ENCODE peak calls at places on chromosomes 13 and 19, in four cellular contexts. O is DND-41, Y is H1, K is mammary epithelial cell. T is an unnamed sample. For H3K36me3, the result is how much of the 10 kb centered on the place peaks cover.

GRCh38 chr13:20709782-20710181 is 6.3 kb downstream of the IL17D start:
- DNase-seq in O (no peak), K (no peak), Y (no peak), T (no peak)

GRCh38 chr13:43279696-43280095 is 256.3 kb downstream of the DNAJC15 start:
- DNase-seq in Y (no peak), K (no peak), O (no peak), T (no peak)

GRCh38 chr13:59360916-59361315 is 802.8 kb downstream of the DIAPH3 start:
- DNase-seq in Y (no peak), O (no peak), K (no peak), T (no peak)

GRCh38 chr19:16702123-16702522 is 17.5 kb upstream of the NWD1 start:
- DNase-seq in O (no peak), K (peak), Y (no peak), T (no peak)

GRCh38 chr13:80168089-80168850 is 172.7 kb downstream of the SPRY2 start:
- DNase-seq in K (peak), O (no peak), Y (no peak), T (no peak)

GRCh38 chr13:100526299-100527030 is 62.1 kb downstream of the GGACT start:
- DNase-seq in O (no peak), Y (no peak), K (no peak), T (peak)

GRCh38 chr19:10543420-10544241 is at the start of gene ATG4D:
- DNase-seq in O (peak), K (peak), Y (peak), T (peak)

GRCh38 chr13:62767473-62767872 is 1351.8 kb upstream of the PCDH20 start:
- DNase-seq in O (no peak), K (no peak), Y (no peak), T (no peak)

GRCh38 chr13:103067751-103068563 is 1.7 kb upstream of the SLC10A2 start:
- DNase-seq in Y (peak), K (peak), O (no peak), T (no peak)

GRCh38 chr13:32314968-32315254 is 252 bp downstream of the ZAR1L start:
- DNase-seq in O (peak), Y (no peak), K (peak), T (peak)

GRCh38 chr19:33400856-33401682 is 27.6 kb downstream of the CEBPG start:
- DNase-seq in K (no peak), Y (no peak), O (no peak), T (no peak)

GRCh38 chr19:55131421-55131820 is 14.0 kb upstream of the PPP1R12C start:
- DNase-seq in Y (no peak), O (no peak), K (no peak), T (no peak)

GRCh38 chr13:95100525-95101121 is 200.6 kb downstream of the ABCC4 start:
- DNase-seq in Y (no peak), K (peak), O (no peak), T (peak)

GRCh38 chr13:44007451-44007850 is 127.7 kb downstream of the LACC1 start:
- DNase-seq in Y (no peak), O (no peak), K (no peak), T (no peak)

GRCh38 chr19:34317311-34317927 is 47.6 kb upstream of the GPI start:
- DNase-seq in Y (no peak), O (no peak), K (peak), T (no peak)

DNA sequence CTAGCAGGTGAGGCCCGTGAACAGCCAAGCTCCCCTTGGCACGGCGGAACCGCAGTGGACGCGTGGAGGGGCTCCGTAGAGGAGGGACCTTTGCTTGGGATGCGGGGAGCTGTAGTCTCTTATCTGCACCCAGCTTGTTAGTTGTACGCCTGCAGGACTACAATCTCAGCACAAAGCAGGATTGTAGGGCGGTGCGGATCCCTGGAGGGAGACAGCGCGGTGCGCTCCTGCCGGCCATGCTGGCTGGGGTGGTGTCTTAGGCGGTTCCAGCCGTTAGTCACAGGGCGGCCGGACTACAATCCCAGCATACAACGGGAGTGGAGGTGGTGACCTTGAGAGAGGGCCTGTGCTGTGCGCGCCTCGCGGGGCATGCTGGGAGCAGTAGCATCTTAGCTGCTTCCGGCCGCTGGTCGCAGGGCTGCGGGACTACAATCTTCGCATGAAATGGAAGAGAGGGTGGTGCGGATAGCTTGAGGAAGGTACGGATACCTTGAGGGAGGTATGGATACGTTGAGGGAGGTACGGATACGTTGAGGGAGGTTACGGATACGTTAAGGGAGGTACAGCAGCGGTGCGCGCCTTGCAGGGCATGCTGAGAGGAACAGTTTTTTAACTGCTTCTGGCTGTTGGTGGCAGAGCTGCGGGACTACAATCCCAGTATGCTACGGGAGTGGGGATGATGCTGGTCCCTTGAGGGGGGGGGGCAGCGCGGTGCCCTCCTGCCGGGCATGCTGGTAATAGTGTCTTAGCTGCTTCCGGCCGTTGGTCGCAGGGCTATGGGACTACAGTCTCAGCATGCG is 1419.1 kb downstream of the UQCRFS1 start:
- DNase-seq in O (peak), K (peak), Y (peak), T (peak)
- H2AFZ ChIP-seq in O (peak), K (peak), Y (peak), T (peak)

GRCh38 chr19:2735374-2735773 is 4.4 kb downstream of the SLC39A3 start:
- DNase-seq in K (no peak), Y (no peak), O (no peak), T (no peak)

GRCh38 chr19:2734589-2735288 is 5.1 kb downstream of the SLC39A3 start:
- DNase-seq in O (no peak), Y (no peak), K (no peak), T (no peak)

GRCh38 chr19:2733930-2734588 is 5.8 kb downstream of the SLC39A3 start:
- DNase-seq in K (peak), O (no peak), Y (no peak), T (no peak)

GRCh38 chr19:2739602-2740313 is at the start of gene SLC39A3:
- DNase-seq in O (peak), Y (peak), K (peak), T (peak)

GRCh38 chr19:2736550-2737190 is 3.1 kb downstream of the SLC39A3 start:
- DNase-seq in K (no peak), O (no peak), Y (no peak), T (no peak)
- H3K36me3 ChIP-seq in K (under half), O (half or more), Y (under half), T (under half)

DNA sequence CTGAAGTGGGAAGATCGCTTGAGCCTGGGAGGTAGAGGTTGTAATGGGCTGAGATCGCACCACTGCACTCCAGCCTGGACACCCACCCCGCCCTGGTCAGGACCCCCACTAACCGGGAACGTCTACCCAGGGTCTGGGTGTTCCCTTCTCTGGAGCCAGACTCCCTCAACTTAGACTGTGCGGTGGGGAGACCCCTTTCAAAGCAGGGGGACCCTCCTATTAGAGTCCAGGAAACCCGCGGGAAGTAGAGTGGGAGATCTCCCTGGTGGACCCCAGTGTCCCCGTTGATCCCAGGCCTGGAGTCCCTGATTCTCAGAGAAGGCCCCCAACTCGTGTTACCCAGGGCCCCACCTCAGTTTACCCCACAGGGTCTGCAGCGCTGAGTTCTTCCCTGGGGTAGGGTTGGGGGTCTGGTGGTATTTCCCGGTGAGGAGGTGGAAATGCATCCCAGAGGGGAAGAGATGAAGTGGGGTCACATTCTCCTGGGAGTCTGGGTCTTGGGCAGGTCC is 6.1 kb upstream of the ARRDC2 start:
- DNase-seq in K (no peak), O (no peak), Y (no peak), T (no peak)
- H2AFZ ChIP-seq in K (peak), O (peak), Y (no peak), T (no peak)

GRCh38 chr19:18848860-18849661 is 17.3 kb downstream of the UPF1 start:
- DNase-seq in Y (no peak), O (no peak), K (peak), T (no peak)
- H3K36me3 ChIP-seq in Y (under half), O (half or more), K (under half), T (under half)

GRCh38 chr13:89310943-89311342 is 1639.8 kb downstream of the SLITRK5 start:
- DNase-seq in K (no peak), Y (no peak), O (no peak), T (no peak)
- H2AFZ ChIP-seq in K (no peak), Y (no peak), O (no peak), T (no peak)

T was measured in neural progenitor cell.